ENCODE peak calls at places on chromosomes 4 and X, in six cellular contexts. B is endothelial cell of umbilical vein, A is GM12878, Q is PC-3, T is GM23338, J is fibroblast of lung. X is an unnamed sample.

GRCh38 chr4:158208931-158209640 is 1.2 kb upstream of the TMEM144 start:
- DNase-seq in B (no peak), A (no peak), J (no peak), T (peak; percentile 14), Q (no peak), X (no peak)

GRCh38 chr4:170777663-170778062 is 687.9 kb upstream of the AADAT start:
- DNase-seq in B (no peak), T (no peak), Q (no peak), J (no peak), A (no peak), X (no peak)

GRCh38 chr4:81599646-81600231 is 128.0 kb upstream of the RASGEF1B start:
- DNase-seq in B (no peak), J (peak; percentile 40), T (no peak), A (no peak), Q (no peak), X (no peak)

GRCh38 chr4:185011408-185011807 is 6.9 kb upstream of the HELT start:
- DNase-seq in Q (peak; percentile 25), B (no peak), J (no peak), T (peak; percentile 76), A (no peak), X (peak; percentile 43)

GRCh38 chr4:118281611-118282442 is 71.0 kb downstream of the PRSS12 start:
- DNase-seq in Q (no peak), J (peak; percentile 53), T (no peak), B (peak; percentile 19), A (no peak), X (peak; percentile 18)

GRCh38 chrX:29903365-29903764 is 312.0 kb upstream of the MAGEB2 start:
- DNase-seq in Q (peak; percentile 23), B (peak; percentile 9), J (peak; percentile 38), A (no peak), T (peak; percentile 2), X (no peak)

GRCh38 chrX:45801554-45801953 is 600.9 kb upstream of the DIPK2B start:
- DNase-seq in T (peak; percentile 38), A (no peak), J (peak; percentile 50), Q (peak; percentile 71), B (peak; percentile 43), X (peak; percentile 35)

GRCh38 chrX:2325076-2325784 is 175.5 kb downstream of the DHRSX start:
- DNase-seq in Q (no peak), A (peak; percentile 63), T (no peak), B (peak; percentile 55), J (peak; percentile 86), X (no peak)

GRCh38 chr4:72449705-72450104 is 119.3 kb downstream of the ADAMTS3 start:
- DNase-seq in A (no peak), B (no peak), J (no peak), Q (no peak), T (no peak), X (no peak)

GRCh38 chr4:108359130-108359709 is 190.5 kb upstream of the LEF1 start:
- DNase-seq in A (no peak), J (no peak), T (no peak), B (no peak), Q (no peak), X (no peak)

GRCh38 chrX:13658602-13659001 is 5.7 kb downstream of the TCEANC start:
- DNase-seq in J (peak; percentile 73), T (peak; percentile 65), B (peak; percentile 52), A (no peak), Q (peak; percentile 75), X (peak; percentile 60)

DNA sequence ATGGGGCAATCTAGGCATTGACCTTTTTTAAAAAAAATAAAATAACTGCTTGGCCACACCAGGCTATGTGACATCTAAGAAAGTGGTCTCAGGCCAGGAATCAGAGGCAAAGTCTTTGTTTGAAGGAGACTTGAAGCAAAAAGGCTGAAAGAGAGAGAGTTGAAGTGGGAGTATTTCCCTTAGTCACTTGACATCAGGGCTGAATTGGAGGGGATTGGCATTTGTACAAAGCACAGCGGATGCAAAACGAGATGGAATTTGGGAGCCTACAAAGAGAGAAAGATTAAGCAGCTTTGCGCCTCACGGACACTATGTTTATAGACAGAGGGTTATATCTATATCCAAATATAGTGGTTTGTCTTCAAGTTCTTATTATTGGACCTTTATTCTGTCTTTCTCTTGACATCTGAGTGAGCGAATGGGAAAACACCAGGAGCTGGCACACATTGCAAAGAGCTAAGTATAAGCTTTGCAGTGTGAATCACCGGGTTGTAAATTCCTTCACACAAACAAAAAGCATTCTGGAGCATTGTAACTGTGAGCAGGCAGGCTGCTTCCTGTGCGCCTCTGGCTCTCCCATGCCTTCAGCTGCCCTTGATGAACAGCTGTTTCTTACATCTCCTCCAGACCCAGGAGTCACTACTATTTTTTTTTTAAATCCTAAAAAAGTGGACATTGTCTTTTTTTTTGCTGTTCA is 500.2 kb downstream of the STIM2 start:
- DNase-seq in Q (peak; percentile 69), J (no peak), A (no peak), T (peak; percentile 29), B (no peak), X (peak; percentile 64)
- H2AFZ ChIP-seq in Q (no peak overlapping the region), J (no peak overlapping the region), A (no peak overlapping the region), T (peak overlapping the region; percentile 34), B (no peak overlapping the region), X (no peak overlapping the region)

GRCh38 chr4:80202784-80203553 is 5.7 kb downstream of the PRDM8 start:
- DNase-seq in A (no peak), T (peak; percentile 62), B (peak; percentile 37), Q (no peak), J (no peak), X (peak; percentile 38)
- TF ChIP-seq EZH2 in A (no peak), T (peak; percentile 93), B (peak; percentile 44), Q (no peak), J (no peak), X (peak; percentile 85)

DNA sequence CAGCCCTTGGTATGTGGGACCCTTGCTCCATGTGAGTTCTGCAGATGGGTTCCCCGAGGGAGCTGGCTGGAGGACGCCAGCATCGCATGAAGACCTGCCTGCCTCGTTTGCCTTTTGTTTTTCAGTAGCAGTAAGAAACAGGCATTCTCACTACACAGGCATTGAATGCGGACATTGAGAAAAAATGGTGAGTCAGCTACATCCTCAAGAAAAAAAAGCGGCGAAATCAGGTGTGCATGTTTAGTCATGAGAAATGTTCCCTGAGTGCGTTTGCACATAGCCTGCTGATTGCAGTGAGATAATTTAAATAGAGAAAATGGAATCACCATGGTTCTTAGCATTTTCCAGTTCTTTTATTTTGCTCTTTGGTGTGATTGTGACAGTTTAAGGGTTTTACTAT is 54.1 kb upstream of the CLDN34 start:
- DNase-seq in T (no peak), B (no peak), J (no peak), A (no peak), Q (peak; percentile 77), X (peak; percentile 22)
- H2AFZ ChIP-seq in T (no peak overlapping the region), B (no peak overlapping the region), J (no peak overlapping the region), A (no peak overlapping the region), Q (no peak overlapping the region), X (no peak overlapping the region)

GRCh38 chrX:25014366-25014838 is 1.4 kb downstream of the ARX start:
- DNase-seq in A (no peak), B (no peak), T (no peak), J (no peak), Q (no peak), X (no peak)

GRCh38 chrX:25015486-25016360 is at the start of gene ARX:
- DNase-seq in T (peak; percentile 88), A (no peak), J (peak; percentile 61), B (peak; percentile 31), Q (no peak), X (peak; percentile 86)

GRCh38 chrX:25012433-25012735 is 3.4 kb downstream of the ARX start:
- DNase-seq in Q (no peak), T (peak; percentile 62), B (no peak), A (no peak), J (no peak), X (no peak)

GRCh38 chrX:25012793-25013592 is 2.8 kb downstream of the ARX start:
- DNase-seq in T (no peak), B (no peak), A (no peak), J (no peak), Q (no peak), X (no peak)

GRCh38 chrX:25013593-25014365 is 2.0 kb downstream of the ARX start:
- DNase-seq in B (no peak), A (no peak), T (no peak), Q (no peak), J (no peak), X (peak; percentile 43)
- TF ChIP-seq EZH2 in B (no peak), A (no peak), T (peak; percentile 85), Q (no peak), J (peak; percentile 75), X (no peak)

DNA sequence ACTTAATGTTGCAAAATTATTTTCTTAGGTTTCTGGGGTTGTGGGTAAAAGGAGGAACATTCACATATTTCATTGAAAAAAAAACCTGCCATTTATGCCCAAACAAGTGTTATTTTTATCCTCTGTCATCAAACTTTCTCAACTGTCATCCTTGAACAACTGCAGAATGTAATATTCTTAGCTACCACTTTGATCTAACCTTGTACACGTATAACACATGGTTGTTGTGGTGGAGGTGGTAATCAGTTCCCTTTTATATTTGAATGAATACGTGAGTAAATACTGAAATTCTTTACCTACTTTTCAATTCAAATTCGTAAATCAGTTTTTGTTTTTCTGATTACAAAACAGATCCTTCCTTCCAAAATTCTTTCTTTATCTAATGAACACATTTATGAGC is 3.8 kb upstream of the AMMECR1 start:
- DNase-seq in Q (no peak), T (no peak), J (no peak), B (no peak), A (no peak), X (no peak)
- H2AFZ ChIP-seq in Q (no peak overlapping the region), T (no peak overlapping the region), J (no peak overlapping the region), B (no peak overlapping the region), A (no peak overlapping the region), X (no peak overlapping the region)

DNA sequence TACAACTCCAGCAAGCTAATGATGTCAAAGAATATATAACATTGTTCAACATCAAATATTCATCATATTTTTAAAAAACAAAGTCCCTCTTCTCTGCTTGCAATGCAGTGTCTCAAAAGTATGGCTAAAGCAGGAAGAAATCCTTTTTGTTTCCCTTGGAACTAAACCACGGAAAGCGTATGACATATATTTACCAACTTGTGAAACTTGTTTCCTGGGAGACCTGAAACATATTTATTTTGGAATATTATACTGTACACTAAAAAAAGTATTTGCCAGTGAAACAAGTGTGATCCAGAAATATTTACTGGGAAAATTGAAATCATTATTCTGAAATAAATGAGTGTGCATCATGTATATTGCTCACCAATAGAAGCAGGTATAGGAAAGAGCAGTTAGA is 156.0 kb upstream of the ANKRD50 start:
- DNase-seq in T (no peak), B (no peak), Q (peak; percentile 55), J (no peak), A (no peak), X (no peak)
- TF ChIP-seq EZH2 in T (no peak), B (no peak), Q (no peak), J (no peak), A (no peak), X (no peak)